ENCODE peak calls at places on chromosomes 11 and 22, in five cellular contexts. W, P, B, V and N are unnamed samples.

GRCh38 chr22:47172771-47173534 is 410.5 kb downstream of the TBC1D22A start:
- DNase-seq in W (no peak), P (peak), B (no peak), V (no peak), N (peak)

GRCh38 chr11:60924110-60924905 is at the start of gene TMEM132A:
- DNase-seq in W (peak), P (peak), B (peak), V (peak), N (peak)

GRCh38 chr11:126824035-126824607 is 176.4 kb downstream of the KIRREL3 start:
- DNase-seq in W (no peak), P (no peak), B (no peak), V (no peak), N (peak)

GRCh38 chr11:118212131-118212725 is 12.6 kb downstream of the JAML start:
- DNase-seq in W (no peak), P (no peak), B (peak), V (no peak), N (peak)

GRCh38 chr22:35835998-35836691 is 118.5 kb downstream of the APOL5 start:
- DNase-seq in W (peak), P (no peak), B (peak), V (peak), N (peak)

GRCh38 chr22:49999063-49999900 is 13.3 kb downstream of the IL17REL start:
- DNase-seq in W (no peak), P (peak), B (peak), V (peak), N (peak)

GRCh38 chr22:43878079-43878795 is 13.6 kb downstream of the PNPLA5 start:
- DNase-seq in W (no peak), P (peak), B (no peak), V (no peak), N (peak)

GRCh38 chr11:131503017-131503416 is 132.6 kb downstream of the NTM start:
- DNase-seq in W (no peak), P (no peak), B (no peak), V (no peak), N (no peak)

GRCh38 chr11:14554959-14555358 is 34.8 kb upstream of the PSMA1 start:
- DNase-seq in W (no peak), P (no peak), B (no peak), V (no peak), N (no peak)

GRCh38 chr22:37676691-37677627 is 1.5 kb downstream of the LGALS1 start:
- DNase-seq in W (peak), P (peak), B (peak), V (peak), N (peak)

GRCh38 chr11:2799881-2800654 is 85.5 kb downstream of the CDKN1C start:
- DNase-seq in W (no peak), P (peak), B (no peak), V (no peak), N (peak)

GRCh38 chr22:34804588-34804987 is 261.4 kb upstream of the ISX start:
- DNase-seq in W (no peak), P (no peak), B (peak), V (no peak), N (peak)

GRCh38 chr22:33563568-33563967 is 356.7 kb downstream of the LARGE1 start:
- DNase-seq in W (no peak), P (no peak), B (no peak), V (no peak), N (no peak)

GRCh38 chr11:111942826-111943225 is 5.7 kb downstream of the DIXDC1 start:
- DNase-seq in W (peak), P (no peak), B (no peak), V (peak), N (no peak)
- H3K9ac ChIP-seq in W (no peak), P (no peak), B (no peak), V (peak), N (no peak)

DNA sequence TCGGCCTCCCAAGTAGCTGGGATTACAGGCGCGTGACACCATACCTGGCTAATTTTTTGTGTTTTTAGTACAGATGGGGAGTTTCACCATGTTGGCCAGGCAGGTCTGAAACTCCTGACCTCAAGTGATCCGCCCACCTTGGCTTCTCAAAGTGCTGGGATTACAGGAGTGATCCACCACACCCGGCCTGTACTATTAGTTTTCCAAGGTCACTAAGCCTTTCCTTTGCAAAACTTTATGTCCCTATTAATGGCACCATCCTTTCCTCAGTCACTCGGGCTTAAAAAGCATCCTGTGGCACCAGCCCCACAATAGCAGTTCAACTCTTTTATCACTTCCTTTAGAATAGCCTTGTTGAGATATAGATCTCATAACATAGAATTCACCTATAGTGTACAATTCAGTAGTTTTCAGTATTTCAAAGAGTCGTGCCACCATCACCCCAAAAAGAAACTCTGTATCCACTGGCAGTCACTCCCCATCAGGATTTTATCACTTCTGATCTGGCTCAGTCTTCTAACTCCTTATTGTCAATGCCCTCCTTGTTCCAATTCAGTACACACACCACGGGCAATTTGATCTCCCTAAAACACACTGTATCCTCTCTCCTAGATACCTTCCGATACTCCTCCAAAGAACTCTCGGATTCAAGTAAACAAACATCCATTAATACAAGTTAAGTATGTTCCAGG is 921 bp upstream of the BCL2L13 start:
- DNase-seq in W (no peak), P (no peak), B (no peak), V (no peak), N (no peak)
- H3K4me3 ChIP-seq in W (peak), P (peak), B (peak), V (peak), N (peak)

DNA sequence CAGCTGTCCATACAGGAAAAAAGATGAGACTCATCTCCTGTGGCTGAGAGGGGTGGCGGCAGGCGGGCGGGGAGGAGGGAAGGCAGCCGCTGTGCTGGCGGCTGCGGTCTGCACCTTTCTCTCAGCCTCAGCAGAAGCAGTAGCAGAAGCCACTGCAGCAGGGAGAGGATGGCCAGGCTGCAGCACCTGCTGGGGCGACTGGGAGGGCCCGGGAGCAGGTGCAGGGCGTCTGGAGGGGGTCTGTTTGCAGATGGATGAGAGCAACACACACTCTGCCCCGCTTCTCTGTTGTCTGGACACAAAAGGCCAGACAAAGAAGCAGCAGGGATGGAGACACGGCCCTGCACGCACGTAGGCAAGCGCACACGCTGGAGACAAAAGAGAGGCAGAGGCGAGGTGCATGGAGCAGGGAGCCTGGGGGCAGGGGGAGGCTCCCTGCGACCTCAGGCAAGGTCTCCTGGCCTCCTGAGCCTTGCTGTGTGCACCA is 9.3 kb upstream of the MIAT start:
- DNase-seq in W (no peak), P (no peak), B (peak), V (no peak), N (peak)
- H3K9ac ChIP-seq in W (no peak), P (no peak), B (no peak), V (no peak), N (no peak)

DNA sequence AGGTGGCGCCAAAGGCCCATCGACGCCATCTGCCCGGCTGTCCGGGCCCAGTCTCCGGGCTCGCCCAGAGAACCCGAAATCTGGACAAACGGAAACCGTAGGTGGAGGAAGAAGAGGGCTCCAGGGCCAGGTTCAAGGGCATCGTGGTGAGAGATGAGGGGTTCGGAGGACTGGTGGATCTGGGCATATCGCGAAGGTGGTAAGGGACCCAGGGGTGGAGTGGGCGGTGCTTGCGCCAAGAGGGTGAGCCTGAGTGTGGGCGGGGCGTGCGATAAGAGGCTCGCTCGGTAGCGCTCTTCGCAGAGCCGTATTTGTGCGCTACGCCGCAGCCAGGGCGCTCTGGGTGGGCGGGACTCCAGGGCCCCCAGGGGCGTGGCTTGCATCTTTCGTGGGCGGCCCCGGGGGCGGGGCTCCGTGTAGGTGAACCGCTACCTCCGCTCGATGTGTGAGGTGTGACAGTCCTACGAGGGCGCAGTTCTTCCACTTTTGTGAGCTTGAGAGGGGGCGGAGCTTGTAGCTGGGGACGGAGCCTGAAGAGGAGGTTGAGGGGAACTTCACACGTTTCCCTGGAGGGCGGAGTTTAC is 4.8 kb downstream of the CD248 start:
- DNase-seq in W (peak), P (peak), B (peak), V (peak), N (peak)
- H3K4me3 ChIP-seq in W (peak), P (peak), B (peak), V (peak), N (peak)

GRCh38 chr11:62622476-62622875 is 690 bp upstream of the B3GAT3 start:
- DNase-seq in W (no peak), P (no peak), B (peak), V (no peak), N (no peak)
- H3K9ac ChIP-seq in W (no peak), P (peak), B (no peak), V (peak), N (no peak)

GRCh38 chr22:20056696-20057386 is 23.2 kb upstream of the DGCR8 start:
- DNase-seq in W (no peak), P (no peak), B (no peak), V (no peak), N (no peak)
- H3K4me3 ChIP-seq in W (no peak), P (no peak), B (no peak), V (no peak), N (no peak)

GRCh38 chr11:7871056-7871455 is 60.0 kb downstream of the OR10A6 start:
- DNase-seq in W (no peak), P (no peak), B (no peak), V (peak), N (no peak)
- H3K9ac ChIP-seq in W (no peak), P (no peak), B (no peak), V (no peak), N (no peak)

GRCh38 chr11:69406060-69406459 is 75.4 kb upstream of the LINC01488 start:
- DNase-seq in W (no peak), P (no peak), B (no peak), V (no peak), N (no peak)

GRCh38 chr11:69411257-69411924 is 70.1 kb upstream of the LINC01488 start:
- DNase-seq in W (no peak), P (no peak), B (no peak), V (peak), N (no peak)

GRCh38 chr11:69413015-69413801 is 68.3 kb upstream of the LINC01488 start:
- DNase-seq in W (no peak), P (peak), B (no peak), V (no peak), N (no peak)

GRCh38 chr11:69413993-69414392 is 67.5 kb upstream of the LINC01488 start:
- DNase-seq in W (no peak), P (no peak), B (no peak), V (no peak), N (no peak)

GRCh38 chr11:69409812-69410645 is 71.4 kb upstream of the LINC01488 start:
- DNase-seq in W (no peak), P (peak), B (no peak), V (no peak), N (no peak)
- H3K4me3 ChIP-seq in W (no peak), P (no peak), B (no peak), V (no peak), N (no peak)

DNA sequence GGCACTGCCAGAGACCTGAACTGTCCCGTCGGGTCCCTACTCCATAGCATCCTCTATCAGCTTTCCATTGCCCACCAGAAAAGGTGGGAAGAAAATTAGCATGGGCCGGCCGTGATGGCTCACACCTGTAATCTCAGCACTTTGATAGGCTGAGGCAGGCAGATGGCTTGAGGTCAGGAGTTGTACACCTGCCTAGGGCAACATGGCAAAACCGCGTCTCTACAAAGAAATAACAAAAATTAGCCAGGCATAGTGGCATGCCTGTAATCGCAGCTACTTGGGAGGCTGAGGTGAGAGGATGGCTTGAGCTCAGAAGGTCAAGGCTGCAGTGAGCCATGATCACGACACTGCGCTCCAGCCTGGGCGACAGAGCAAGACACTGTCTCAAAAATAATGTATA is 3.5 kb downstream of the SLC25A18 start:
- DNase-seq in W (no peak), P (peak), B (no peak), V (no peak), N (no peak)
- H3K9ac ChIP-seq in W (no peak), P (no peak), B (no peak), V (no peak), N (no peak)